ENCODE peak calls at places on chromosomes 2 and 18, in seven cellular contexts. K is stomach, Y is NB4, T is GM12878, I is adrenal gland, A is H54, Z is HepG2. O is an unnamed sample.

GRCh38 chr2:144554811-144555210 is 34.9 kb upstream of the ZEB2 start:
- DNase-seq in I (no peak), T (no peak), Z (no peak), K (no peak), A (no peak), Y (no peak), O (no peak)

GRCh38 chr18:9578306-9578705 is 36.1 kb downstream of the PPP4R1 start:
- DNase-seq in K (no peak), A (no peak), Y (no peak), T (no peak), Z (no peak), I (no peak), O (no peak)

GRCh38 chr2:118846667-118847446 is 591 bp downstream of the EN1 start:
- DNase-seq in T (no peak), I (no peak), Z (no peak), A (no peak), Y (no peak), K (no peak), O (no peak)

GRCh38 chr18:58687871-58688308 is 16.6 kb downstream of the MALT1 start:
- DNase-seq in A (no peak), I (no peak), T (peak), Z (no peak), Y (no peak), K (no peak), O (no peak)

GRCh38 chr2:132547089-132547687 is 122.8 kb downstream of the LYPD1 start:
- DNase-seq in Z (peak), I (peak), A (peak), Y (peak), T (peak), K (peak), O (peak)

GRCh38 chr18:24427484-24427883 is 1.0 kb downstream of the IMPACT start:
- DNase-seq in K (no peak), T (no peak), Z (no peak), Y (peak), A (no peak), I (no peak), O (peak)

GRCh38 chr2:231532189-231533035 is 2.2 kb upstream of the NMUR1 start:
- DNase-seq in A (no peak), K (no peak), Y (no peak), Z (no peak), T (no peak), I (no peak), O (no peak)

GRCh38 chr18:49839012-49839411 is 25.7 kb upstream of the ACAA2 start:
- DNase-seq in Z (no peak), K (no peak), A (peak), T (no peak), Y (no peak), I (no peak), O (no peak)

GRCh38 chr2:130964931-130965330 is 128.2 kb downstream of the ARHGEF4 start:
- DNase-seq in Y (no peak), I (no peak), T (no peak), A (no peak), Z (no peak), K (no peak), O (no peak)

GRCh38 chr2:222358876-222359275 is 60.1 kb upstream of the PAX3 start:
- DNase-seq in I (peak), T (no peak), A (no peak), Y (peak), Z (no peak), K (no peak), O (no peak)

GRCh38 chr2:234071664-234072063 is 21.2 kb downstream of the SPP2 start:
- DNase-seq in K (no peak), Y (peak), I (no peak), T (no peak), A (no peak), Z (no peak), O (no peak)

GRCh38 chr2:88627856-88628568 is 748 bp upstream of the EIF2AK3 start:
- DNase-seq in K (peak), Z (no peak), A (peak), Y (peak), T (no peak), I (peak), O (peak)
- TF ChIP-seq POLR2A in K (peak), Z (peak), A (peak), Y (peak), T (peak), I (peak), O (peak)

GRCh38 chr2:230443540-230443939 is 27.5 kb downstream of the SP100 start:
- DNase-seq in K (no peak), T (no peak), Z (no peak), A (peak), I (no peak), Y (no peak), O (no peak)

GRCh38 chr2:230439590-230439989 is 23.6 kb downstream of the SP100 start:
- DNase-seq in I (no peak), A (no peak), T (no peak), Y (peak), K (no peak), Z (no peak), O (peak)

GRCh38 chr2:230444832-230445231 is 28.8 kb downstream of the SP100 start:
- DNase-seq in Y (no peak), I (no peak), A (no peak), T (peak), Z (no peak), K (no peak), O (no peak)

GRCh38 chr2:230447036-230447435 is 31.0 kb downstream of the SP100 start:
- DNase-seq in I (no peak), Z (no peak), A (no peak), T (no peak), K (no peak), Y (no peak), O (no peak)

DNA sequence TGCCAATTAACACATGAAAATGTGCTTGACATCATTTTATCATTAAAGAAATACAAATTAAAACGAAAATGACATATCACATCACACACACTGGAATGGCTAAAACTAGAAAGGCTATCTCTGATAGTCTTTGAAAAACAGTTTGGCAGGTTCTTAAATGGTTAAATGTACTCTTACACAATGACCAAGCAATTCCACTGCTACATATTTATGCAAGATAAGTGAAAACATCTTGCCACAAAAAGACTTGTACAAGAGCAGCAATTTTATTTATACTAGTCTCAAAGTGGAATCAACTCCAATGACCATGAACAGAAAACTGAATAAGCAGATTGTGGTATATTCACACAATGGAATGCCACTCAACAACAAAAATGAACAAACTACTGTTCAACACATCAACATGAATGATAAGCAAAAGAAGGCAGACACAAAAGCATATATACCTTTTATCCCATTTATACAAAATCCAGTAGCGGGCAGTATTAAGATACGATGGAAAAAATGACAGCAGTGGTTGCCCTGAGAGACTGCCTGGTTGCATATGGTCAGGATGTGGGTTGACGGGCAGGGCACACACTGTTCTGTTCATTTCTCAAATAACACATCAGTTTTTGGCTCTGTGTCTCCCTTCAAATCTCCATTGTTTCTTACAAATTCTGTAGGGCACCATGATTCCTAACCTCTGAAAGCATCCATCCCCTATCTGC is 25.3 kb downstream of the SP100 start:
- DNase-seq in T (peak), K (no peak), Z (no peak), Y (no peak), I (peak), A (no peak), O (peak)
- TF ChIP-seq POLR2A in T (no peak), K (no peak), Z (no peak), Y (no peak), I (no peak), A (no peak), O (peak)

GRCh38 chr2:216319771-216320170 is 52.5 kb downstream of the MARCHF4 start:
- DNase-seq in K (no peak), T (no peak), A (no peak), Z (no peak), I (no peak), Y (no peak), O (no peak)

GRCh38 chr2:216317831-216318230 is 54.5 kb downstream of the MARCHF4 start:
- DNase-seq in Y (no peak), I (no peak), K (no peak), Z (no peak), A (no peak), T (no peak), O (no peak)

GRCh38 chr2:216315817-216316603 is 56.3 kb downstream of the MARCHF4 start:
- DNase-seq in I (peak), A (peak), Z (no peak), T (no peak), K (no peak), Y (no peak), O (no peak)

GRCh38 chr2:216318470-216318869 is 53.8 kb downstream of the MARCHF4 start:
- DNase-seq in Y (no peak), A (no peak), T (no peak), I (no peak), Z (no peak), K (no peak), O (no peak)

GRCh38 chr2:216316743-216317142 is 55.5 kb downstream of the MARCHF4 start:
- DNase-seq in Y (no peak), A (peak), Z (no peak), K (no peak), I (no peak), T (no peak), O (no peak)
- TF ChIP-seq POLR2A in Y (no peak), A (no peak), Z (no peak), K (no peak), I (no peak), T (no peak), O (no peak)

GRCh38 chr2:232573821-232574435 is 23.4 kb downstream of the EIF4E2 start:
- DNase-seq in K (no peak), I (no peak), A (no peak), Y (no peak), T (no peak), Z (no peak), O (no peak)
- TF ChIP-seq POLR2A in K (no peak), I (no peak), A (no peak), Y (no peak), T (no peak), Z (no peak), O (no peak)

GRCh38 chr2:108621087-108621559 is 86.9 kb downstream of the LIMS1 start:
- DNase-seq in Z (no peak), I (no peak), T (no peak), K (peak), Y (peak), A (peak), O (peak)
- TF ChIP-seq POLR2A in Z (no peak), I (no peak), T (peak), K (no peak), Y (no peak), A (no peak), O (no peak)

GRCh38 chr2:64019083-64019974 is at the start of gene VPS54:
- DNase-seq in Y (peak), K (peak), A (peak), I (peak), Z (peak), T (no peak), O (peak)
- TF ChIP-seq POLR2A in Y (peak), K (no peak), A (peak), I (peak), Z (peak), T (peak), O (peak)

GRCh38 chr2:219684721-219685689 is 57.6 kb downstream of the SLC4A3 start:
- DNase-seq in K (peak), A (peak), Y (peak), Z (peak), T (peak), I (peak), O (no peak)
- TF ChIP-seq POLR2A in K (no peak), A (peak), Y (peak), Z (no peak), T (no peak), I (no peak), O (no peak)

DNA sequence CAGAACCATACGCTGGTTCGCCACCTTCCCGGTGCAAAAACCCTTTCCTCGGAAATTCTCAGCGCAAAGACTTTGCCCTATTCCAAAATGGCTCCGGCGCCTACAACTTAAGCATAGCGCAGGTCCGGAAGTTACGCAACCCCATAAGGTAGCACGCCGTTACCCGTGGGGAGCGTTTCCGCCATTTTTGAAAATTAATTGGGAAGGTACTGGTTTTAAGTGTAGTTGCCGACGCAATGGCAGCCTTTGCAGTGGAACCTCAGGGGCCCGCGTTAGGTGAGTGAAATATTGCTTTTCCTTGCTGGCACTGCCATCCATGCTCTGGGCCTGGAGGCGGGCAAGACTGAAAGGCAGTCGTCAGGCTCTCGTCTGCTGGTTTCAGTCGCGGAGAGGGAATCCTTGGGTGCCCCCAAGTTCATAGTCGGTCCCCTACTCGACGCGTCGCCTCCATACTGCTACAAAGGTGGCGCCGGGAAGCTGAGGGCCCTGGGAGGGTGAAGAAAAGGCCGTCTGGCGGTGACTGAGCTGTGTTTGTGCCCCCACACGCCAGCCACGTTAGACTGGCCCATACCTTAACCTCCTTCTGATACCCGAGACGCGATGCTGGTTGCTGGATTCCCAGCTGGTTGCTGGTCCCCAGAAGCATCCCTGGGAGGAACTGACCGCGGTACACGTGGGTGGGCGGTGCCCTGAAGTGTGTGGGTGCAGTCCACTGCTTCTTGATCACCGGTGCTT is at the start of gene NUP35:
- DNase-seq in Y (peak), T (peak), I (peak), A (peak), K (peak), Z (peak), O (peak)
- TF ChIP-seq POLR2A in Y (peak), T (peak), I (peak), A (peak), K (no peak), Z (peak), O (peak)